ENCODE peak calls at places on chromosomes 1 and 21, in four cellular contexts. N is pancreas, F is upper lobe of right lung, I is iPS DF 6.9. J is an unnamed sample.

GRCh38 chr1:58159424-58159810 is 387.1 kb downstream of the OMA1 start:
- DNase-seq in N (no peak), F (no peak), I (no peak), J (no peak)

GRCh38 chr1:224377676-224378006 is 21.0 kb downstream of the CNIH4 start:
- DNase-seq in I (no peak), N (no peak), F (no peak), J (peak; percentile 71)

GRCh38 chr1:209232759-209233158 is 350.8 kb upstream of the CAMK1G start:
- DNase-seq in F (no peak), I (no peak), N (no peak), J (no peak)

GRCh38 chr1:109543283-109543987 is 3.8 kb downstream of the GPR61 start:
- DNase-seq in I (no peak), N (no peak), F (no peak), J (no peak)

GRCh38 chr1:62235576-62235975 is 40.9 kb downstream of the L1TD1 start:
- DNase-seq in N (no peak), I (no peak), F (no peak), J (no peak)

GRCh38 chr1:61782771-61783170 is 40.5 kb downstream of the PATJ start:
- DNase-seq in F (no peak), I (no peak), N (no peak), J (no peak)

GRCh38 chr21:28068455-28069358 is 924.0 kb downstream of the LTN1 start:
- DNase-seq in I (no peak), F (no peak), N (no peak), J (no peak)

GRCh38 chr1:223413216-223413615 is 20.0 kb downstream of the CCDC185 start:
- DNase-seq in I (no peak), F (no peak), N (no peak), J (no peak)

GRCh38 chr1:19405761-19406481 is 79.4 kb downstream of the CAPZB start:
- DNase-seq in I (no peak), N (no peak), F (no peak), J (peak; percentile 42)

GRCh38 chr1:156627313-156627880 is 8.2 kb downstream of the HAPLN2 start:
- DNase-seq in N (no peak), I (no peak), F (no peak), J (peak; percentile 29)

GRCh38 chr1:174998569-174999215 is 1.1 kb upstream of the CACYBP start:
- DNase-seq in I (no peak), N (peak; percentile 44), F (no peak), J (peak; percentile 51)

GRCh38 chr21:36966066-36966845 is at the start of gene HLCS:
- DNase-seq in I (no peak), N (peak; percentile 70), F (peak; percentile 90), J (peak; percentile 49)

GRCh38 chr21:29943885-29944284 is 4.1 kb upstream of the GRIK1 start:
- DNase-seq in I (no peak), F (no peak), N (no peak), J (no peak)

GRCh38 chr1:26949926-26950319 is 10.3 kb downstream of the KDF1 start:
- DNase-seq in I (no peak), N (no peak), F (no peak), J (no peak)

GRCh38 chr1:109659145-109659544 is 3.2 kb downstream of the GSTM4 start:
- DNase-seq in N (no peak), I (no peak), F (no peak), J (no peak)

GRCh38 chr1:60911980-60912692 is 170.2 kb upstream of the NFIA start:
- DNase-seq in I (peak; percentile 35), N (no peak), F (no peak), J (no peak)

GRCh38 chr1:211579434-211580302 is 707 bp upstream of the SLC30A1 start:
- DNase-seq in F (peak; percentile 92), I (no peak), N (peak; percentile 89), J (peak; percentile 17)

GRCh38 chr1:209484429-209484828 is 99.1 kb upstream of the CAMK1G start:
- DNase-seq in I (no peak), F (no peak), N (no peak), J (no peak)

GRCh38 chr1:200530551-200531261 is 89.8 kb downstream of the KIF14 start:
- DNase-seq in F (no peak), N (no peak), I (no peak), J (no peak)

GRCh38 chr1:26700711-26701110 is 4.9 kb downstream of the ARID1A start:
- DNase-seq in F (no peak), N (no peak), I (no peak), J (peak; percentile 48)

GRCh38 chr1:203395746-203396145 is 44.8 kb upstream of the FMOD start:
- DNase-seq in F (no peak), N (no peak), I (no peak), J (no peak)

GRCh38 chr1:8284167-8284566 is 33.7 kb upstream of the SLC45A1 start:
- DNase-seq in F (no peak), N (no peak), I (no peak), J (peak; percentile 50)

GRCh38 chr1:15088146-15089025 is 65.2 kb upstream of the TMEM51 start:
- DNase-seq in I (no peak), N (no peak), F (no peak), J (peak; percentile 50)

GRCh38 chr1:57164584-57164983 is 198.8 kb upstream of the C8B start:
- DNase-seq in I (no peak), N (no peak), F (no peak), J (no peak)

GRCh38 chr1:64337476-64337875 is 132.5 kb upstream of the CACHD1 start:
- DNase-seq in N (no peak), I (no peak), F (no peak), J (no peak)

GRCh38 chr1:248752981-248753525 is 2.5 kb downstream of the LYPD8 start:
- DNase-seq in N (no peak), I (no peak), F (no peak), J (no peak)

GRCh38 chr1:204696606-204697005 is 11.1 kb upstream of the LRRN2 start:
- DNase-seq in I (no peak), N (no peak), F (no peak), J (no peak)

GRCh38 chr1:204692320-204692851 is 6.8 kb upstream of the LRRN2 start:
- DNase-seq in N (no peak), F (no peak), I (no peak), J (no peak)

GRCh38 chr1:204695692-204696091 is 10.2 kb upstream of the LRRN2 start:
- DNase-seq in N (no peak), I (no peak), F (no peak), J (no peak)

GRCh38 chr1:204694145-204694544 is 8.6 kb upstream of the LRRN2 start:
- DNase-seq in N (no peak), F (no peak), I (no peak), J (no peak)

GRCh38 chr1:204692852-204693356 is 7.4 kb upstream of the LRRN2 start:
- DNase-seq in N (no peak), I (no peak), F (no peak), J (no peak)
- H3K4me3 ChIP-seq in N (no peak overlapping the region), I (no peak overlapping the region), F (no peak overlapping the region), J (no peak overlapping the region)

GRCh38 chr1:183043254-183043653 is 20.0 kb downstream of the LAMC1 start:
- DNase-seq in I (no peak), N (no peak), F (no peak), J (no peak)

GRCh38 chr1:183044893-183045649 is 21.9 kb downstream of the LAMC1 start:
- DNase-seq in I (no peak), F (no peak), N (no peak), J (no peak)

GRCh38 chr1:183039985-183040447 is 16.8 kb downstream of the LAMC1 start:
- DNase-seq in F (no peak), N (no peak), I (no peak), J (peak; percentile 96)

GRCh38 chr1:183040600-183040999 is 17.4 kb downstream of the LAMC1 start:
- DNase-seq in F (no peak), I (no peak), N (no peak), J (no peak)

DNA sequence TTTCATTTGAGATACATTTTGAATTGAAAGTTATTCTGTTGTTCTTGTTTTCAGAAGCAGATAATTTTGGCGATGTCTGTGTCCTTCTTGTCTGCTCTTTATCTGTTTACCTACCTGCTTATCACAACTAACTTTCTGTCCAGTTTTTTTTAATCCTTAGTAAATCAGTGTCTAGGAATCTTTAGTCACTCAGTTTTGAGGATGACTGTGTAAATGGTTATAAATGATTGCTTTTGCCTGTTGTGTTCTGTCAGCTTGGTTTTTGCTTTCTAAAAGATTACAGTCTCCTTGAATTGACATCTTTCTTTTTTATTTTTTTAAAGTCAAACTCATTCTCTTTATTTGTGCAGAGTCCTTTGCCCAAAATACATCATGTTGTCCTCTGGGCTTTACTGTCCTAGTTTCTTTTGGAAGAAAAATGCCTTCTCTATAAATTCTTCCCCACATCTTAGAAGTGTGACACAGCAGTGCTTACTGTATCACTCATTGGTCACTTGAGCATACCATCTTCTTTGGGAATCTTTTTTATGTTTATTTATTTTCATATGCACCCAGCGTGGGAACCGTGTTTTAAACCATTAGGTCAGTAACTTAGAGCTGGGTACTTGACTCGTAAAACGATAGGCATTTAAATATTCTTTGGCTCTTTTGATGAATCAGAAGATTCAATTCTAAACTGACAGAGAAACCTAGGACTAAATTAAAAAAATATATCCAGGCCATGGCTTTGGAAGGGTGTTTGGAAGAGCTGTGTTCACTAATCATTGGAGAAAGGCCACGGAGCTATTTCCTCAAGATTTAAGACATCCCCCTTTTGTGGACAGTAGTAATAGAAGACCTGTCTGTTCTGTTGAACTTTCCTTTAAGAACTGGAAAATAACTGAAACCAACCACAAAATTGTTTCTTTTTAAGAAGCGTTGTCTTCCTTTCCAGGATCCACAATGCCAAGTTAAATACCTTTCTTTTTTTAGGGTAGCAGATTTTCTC is 20.9 kb downstream of the LAMC1 start:
- DNase-seq in F (no peak), I (no peak), N (no peak), J (peak; percentile 63)
- H3K4me3 ChIP-seq in F (no peak overlapping the region), I (no peak overlapping the region), N (no peak overlapping the region), J (no peak overlapping the region)

DNA sequence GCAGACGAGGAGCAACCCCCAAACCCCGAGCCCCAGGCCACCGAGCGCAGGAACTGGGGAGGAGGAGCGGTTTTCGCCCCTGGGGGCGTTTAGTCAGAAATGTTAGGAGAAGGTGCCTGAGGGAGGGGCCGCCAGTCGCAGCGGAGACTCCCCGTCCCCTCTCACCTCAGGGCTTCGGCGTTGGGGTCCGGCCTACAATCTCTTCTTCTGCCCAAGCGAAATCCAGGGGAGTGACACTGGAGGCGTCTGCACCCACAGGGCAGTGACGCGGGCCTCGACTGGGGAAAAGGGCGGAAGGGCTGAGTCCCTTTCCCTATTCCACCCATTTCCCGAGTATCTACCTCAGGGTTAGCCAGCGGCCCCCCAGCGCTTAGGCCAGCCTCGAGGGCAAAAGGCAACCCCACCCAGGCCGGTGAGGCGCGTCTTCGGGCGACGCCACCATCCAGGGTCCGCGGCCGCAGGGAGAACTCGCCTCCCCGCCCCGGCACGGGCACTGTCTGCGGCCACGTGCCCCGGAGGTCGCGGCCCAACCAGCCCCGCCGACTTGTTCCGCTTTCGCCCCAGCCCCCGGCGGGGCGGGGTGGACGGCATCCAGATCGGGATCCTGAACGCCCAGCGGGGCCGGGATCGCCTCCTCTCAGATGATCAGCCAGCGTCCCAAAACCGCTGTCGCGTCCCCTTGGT is 118.7 kb upstream of the BARHL2 start:
- DNase-seq in I (no peak), N (no peak), F (no peak), J (no peak)
- H3K4me3 ChIP-seq in I (peak overlapping the region; percentile 24), N (no peak overlapping the region), F (peak overlapping the region; percentile 42), J (peak overlapping the region; percentile 22)

GRCh38 chr1:45329445-45329844 is 2.8 kb downstream of the HPDL start:
- DNase-seq in I (no peak), N (no peak), F (no peak), J (no peak)

GRCh38 chr1:45327644-45328515 is 1.2 kb downstream of the HPDL start:
- DNase-seq in N (no peak), F (no peak), I (no peak), J (no peak)

GRCh38 chr1:45325816-45326506 is 734 bp upstream of the HPDL start:
- DNase-seq in F (no peak), I (no peak), N (no peak), J (peak; percentile 11)

GRCh38 chr1:45326627-45327591 is at the start of gene HPDL:
- DNase-seq in I (peak; percentile 75), F (peak; percentile 80), N (peak; percentile 68), J (peak; percentile 54)

GRCh38 chr1:45328680-45329079 is 2.0 kb downstream of the HPDL start:
- DNase-seq in N (no peak), I (no peak), F (no peak), J (no peak)
- H3K4me3 ChIP-seq in N (no peak overlapping the region), I (no peak overlapping the region), F (no peak overlapping the region), J (no peak overlapping the region)